ENCODE peak calls at places on chromosome 22, in six cellular contexts. L, S, B, P, X and V are unnamed samples.
A peak's percentile ranks its signal among the peaks of the same experiment; 100 is the strongest.

GRCh38 chr22:47808236-47808845 is 1045.9 kb downstream of the TBC1D22A start:
- DNase-seq in P (no peak), S (no peak), X (no peak), B (no peak), L (no peak), V (no peak)

GRCh38 chr22:25624486-25624885 is 60.0 kb downstream of the GRK3 start:
- DNase-seq in P (no peak), B (no peak), L (no peak), S (peak; percentile 15), X (no peak), V (no peak)

GRCh38 chr22:37519268-37520195 is at the start of gene CARD10:
- DNase-seq in P (peak; percentile 67), B (no peak), L (no peak), S (no peak), X (peak; percentile 89), V (no peak)

GRCh38 chr22:42805998-42806481 is 51.0 kb downstream of the ARFGAP3 start:
- DNase-seq in B (no peak), S (no peak), X (no peak), P (no peak), L (no peak), V (no peak)

GRCh38 chr22:22351366-22351765 is 106.8 kb downstream of the VPREB1 start:
- DNase-seq in L (no peak), B (no peak), X (no peak), S (no peak), P (no peak), V (no peak)

GRCh38 chr22:42969348-42969975 is 45.5 kb downstream of the PACSIN2 start:
- DNase-seq in B (no peak), S (no peak), L (no peak), P (no peak), X (no peak), V (no peak)

GRCh38 chr22:32859743-32860142 is 58.2 kb downstream of the TIMP3 start:
- DNase-seq in P (no peak), B (no peak), S (no peak), L (no peak), X (no peak), V (no peak)

GRCh38 chr22:22395230-22395629 is 113.3 kb downstream of the ZNF280B start:
- DNase-seq in P (peak; percentile 15), B (no peak), X (no peak), S (no peak), L (no peak), V (no peak)

GRCh38 chr22:25700996-25701815 is 40.8 kb upstream of the MYO18B start:
- DNase-seq in P (no peak), X (peak; percentile 49), S (no peak), B (no peak), L (no peak), V (no peak)

GRCh38 chr22:37716708-37717107 is 19.9 kb downstream of the TRIOBP start:
- DNase-seq in X (no peak), S (no peak), L (no peak), B (no peak), P (no peak), V (no peak)

GRCh38 chr22:24339452-24339747 is 68.8 kb downstream of the SPECC1L start:
- DNase-seq in P (no peak), S (no peak), L (no peak), X (no peak), B (no peak), V (no peak)

GRCh38 chr22:17734197-17734596 is 40.1 kb downstream of the BID start:
- DNase-seq in X (no peak), L (no peak), S (no peak), P (no peak), B (peak; percentile 8), V (no peak)

GRCh38 chr22:36233796-36234195 is 5.5 kb downstream of the APOL2 start:
- DNase-seq in B (no peak), S (no peak), P (no peak), L (no peak), X (no peak), V (no peak)

GRCh38 chr22:37501610-37502341 is 15.6 kb upstream of the MFNG start:
- DNase-seq in L (no peak), X (no peak), B (no peak), P (no peak), S (peak; percentile 99), V (no peak)

GRCh38 chr22:23926561-23926960 is 32.4 kb downstream of the MIF start:
- DNase-seq in L (no peak), P (no peak), S (no peak), X (no peak), B (no peak), V (no peak)

GRCh38 chr22:35739642-35740041 is 22.0 kb downstream of the APOL5 start:
- DNase-seq in S (peak; percentile 18), P (no peak), X (no peak), B (no peak), L (no peak), V (no peak)

GRCh38 chr22:35454416-35455054 is 54.6 kb downstream of the MCM5 start:
- DNase-seq in X (no peak), S (no peak), L (no peak), B (no peak), P (no peak), V (no peak)

GRCh38 chr22:19126874-19127273 is 4.2 kb upstream of the TSSK2 start:
- DNase-seq in S (no peak), X (no peak), L (no peak), B (no peak), P (no peak), V (no peak)

GRCh38 chr22:32964411-32965057 is 93.6 kb downstream of the SYN3 start:
- DNase-seq in L (no peak), X (no peak), S (no peak), P (no peak), B (no peak), V (no peak)

GRCh38 chr22:24592144-24592845 is 578 bp downstream of the LRRC75B start:
- DNase-seq in L (no peak), B (no peak), X (no peak), S (no peak), P (no peak), V (no peak)

GRCh38 chr22:35496768-35497312 is 43.8 kb upstream of the RASD2 start:
- DNase-seq in P (no peak), L (no peak), S (no peak), X (no peak), B (no peak), V (no peak)

GRCh38 chr22:31926969-31927368 is 17.4 kb upstream of the YWHAH start:
- DNase-seq in X (peak; percentile 81), S (no peak), P (peak; percentile 83), L (no peak), B (no peak), V (no peak)

GRCh38 chr22:37032134-37032534 is 12.6 kb downstream of the MPST start:
- DNase-seq in X (no peak), L (no peak), B (no peak), S (no peak), P (no peak), V (no peak)

GRCh38 chr22:32858957-32859356 is 57.5 kb downstream of the TIMP3 start:
- DNase-seq in X (peak; percentile 56), L (no peak), B (no peak), S (no peak), P (no peak), V (no peak)

GRCh38 chr22:43000441-43001175 is 14.3 kb downstream of the PACSIN2 start:
- DNase-seq in P (no peak), X (no peak), B (no peak), L (no peak), S (no peak), V (no peak)

DNA sequence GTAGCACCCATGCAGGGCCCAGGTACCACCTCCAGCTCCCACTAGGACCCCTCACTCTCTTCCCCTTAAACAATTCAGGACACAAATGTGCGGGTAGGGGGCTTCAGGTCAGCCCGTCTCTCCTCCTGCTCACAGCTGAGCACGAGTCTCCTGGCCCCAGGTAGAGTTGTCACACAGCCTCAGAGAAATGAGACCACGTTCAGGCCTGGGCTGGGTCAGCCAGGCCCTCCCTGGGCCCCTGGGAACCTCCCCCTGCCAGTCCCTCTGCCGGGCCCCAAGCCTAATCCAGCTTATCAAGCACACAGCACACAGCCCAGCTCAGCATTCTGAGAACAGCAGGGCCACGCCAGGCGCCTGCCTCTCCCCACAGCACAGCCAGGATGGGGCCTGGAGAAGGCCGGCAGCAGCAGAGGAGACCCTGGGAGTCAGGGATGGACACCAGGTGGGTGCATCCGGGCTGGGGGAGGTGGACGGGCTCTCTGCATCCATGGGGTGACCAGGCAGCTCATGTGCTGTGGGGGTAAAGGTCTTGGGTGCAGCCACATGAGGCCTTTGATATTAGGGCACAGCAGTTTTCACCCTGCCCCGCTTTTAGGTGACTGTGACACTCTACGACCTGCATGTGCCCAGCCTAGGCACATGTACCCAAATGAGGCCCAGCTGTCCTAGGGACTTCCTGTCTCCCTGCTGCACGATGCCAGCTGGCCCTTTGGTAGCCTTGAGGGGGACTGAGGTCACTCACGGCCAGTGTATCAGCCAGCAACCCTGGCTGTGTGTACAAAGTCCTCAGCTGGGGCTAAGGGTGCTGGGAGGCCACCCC is 87.0 kb downstream of the MORC2 start:
- DNase-seq in L (no peak), B (no peak), P (peak; percentile 90), S (peak; percentile 46), X (peak; percentile 60), V (no peak)
- TF ChIP-seq SIN3A in L (no peak), B (no peak), P (peak; percentile 78), S (no peak), X (no peak), V (no peak)

GRCh38 chr22:39463931-39464390 is 7.1 kb downstream of the MGAT3 start:
- DNase-seq in S (no peak), X (no peak), L (no peak), B (no peak), P (no peak), V (no peak)
- TF ChIP-seq REST in S (no peak), X (no peak), L (no peak), B (no peak), P (no peak), V (no peak)

GRCh38 chr22:49709464-49709863 is 118.2 kb downstream of the BRD1 start:
- DNase-seq in X (no peak), P (no peak), B (no peak), S (no peak), L (no peak), V (no peak)
- H3K27ac ChIP-seq in X (no peak overlapping the region), P (no peak overlapping the region), B (no peak overlapping the region), S (no peak overlapping the region), L (no peak overlapping the region), V (no peak overlapping the region)

GRCh38 chr22:44572414-44573207 is 74.6 kb upstream of the RTL6 start:
- DNase-seq in S (no peak), X (no peak), P (no peak), B (no peak), L (no peak), V (no peak)

GRCh38 chr22:44574581-44575343 is 76.7 kb upstream of the RTL6 start:
- DNase-seq in L (no peak), S (no peak), P (no peak), B (no peak), X (peak; percentile 62), V (no peak)

GRCh38 chr22:44573451-44573850 is 75.4 kb upstream of the RTL6 start:
- DNase-seq in X (no peak), L (no peak), S (no peak), B (no peak), P (no peak), V (no peak)

GRCh38 chr22:44575344-44576268 is 77.6 kb upstream of the RTL6 start:
- DNase-seq in B (no peak), X (peak; percentile 64), S (no peak), P (no peak), L (no peak), V (no peak)

DNA sequence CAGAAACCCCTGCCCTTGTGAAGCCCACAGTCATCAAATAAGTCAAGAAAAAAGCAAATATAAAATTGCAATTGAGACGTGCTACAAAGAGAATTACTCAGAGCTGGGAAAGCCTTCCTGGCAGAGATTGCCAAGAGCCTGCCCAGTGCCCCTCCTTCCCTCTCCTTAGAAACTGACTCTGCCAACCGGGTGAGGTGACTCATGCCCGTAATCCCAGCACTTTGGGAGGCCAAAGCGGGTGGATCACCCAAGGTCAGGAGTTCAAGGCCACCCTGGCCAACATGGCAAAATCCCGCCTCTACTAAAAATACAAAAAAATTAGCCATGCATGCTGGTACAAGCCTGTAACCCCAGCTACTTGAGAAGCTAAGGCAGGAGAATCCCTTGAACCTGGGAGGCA is 76.0 kb upstream of the RTL6 start:
- DNase-seq in S (no peak), B (no peak), X (no peak), P (no peak), L (peak; percentile 19), V (peak; percentile 13)
- TF ChIP-seq SIN3A in S (no peak), B (no peak), X (no peak), P (no peak), L (no peak), V (no peak)